ENCODE peak calls at places on chromosomes 6 and 20, in four cellular contexts. I is A549, U is astrocyte of the spinal cord, K is left lung. T is an unnamed sample.

GRCh38 chr20:49483706-49484101 is 1.2 kb upstream of the KCNB1 start:
- DNase-seq in I (no peak), U (no peak), K (no peak), T (peak; percentile 48)

GRCh38 chr20:23255106-23255505 is 95.5 kb upstream of the NXT1 start:
- DNase-seq in I (no peak), U (no peak), K (no peak), T (no peak)

GRCh38 chr20:45822863-45823262 is 4.2 kb downstream of the TNNC2 start:
- DNase-seq in I (no peak), U (no peak), K (peak; percentile 87), T (peak; percentile 48)

GRCh38 chr6:148404456-148405022 is 61.9 kb downstream of the SASH1 start:
- DNase-seq in I (no peak), U (no peak), K (no peak), T (no peak)

GRCh38 chr20:2804921-2805681 is 4.7 kb upstream of the CPXM1 start:
- DNase-seq in I (no peak), U (no peak), K (peak; percentile 75), T (no peak)

GRCh38 chr6:81557811-81558210 is 194.7 kb downstream of the TENT5A start:
- DNase-seq in I (no peak), U (no peak), K (no peak), T (no peak)

GRCh38 chr6:17485181-17485580 is 91.8 kb downstream of the CAP2 start:
- DNase-seq in I (no peak), U (no peak), K (no peak), T (no peak)

GRCh38 chr6:129110687-129111343 is 227.9 kb downstream of the LAMA2 start:
- DNase-seq in I (no peak), U (no peak), K (no peak), T (no peak)

GRCh38 chr6:152257581-152257980 is 379.6 kb downstream of the SYNE1 start:
- DNase-seq in I (no peak), U (no peak), K (no peak), T (no peak)

GRCh38 chr6:139064981-139065665 is 36.6 kb downstream of the ABRACL start:
- DNase-seq in I (no peak), U (no peak), K (no peak), T (no peak)

GRCh38 chr20:38063911-38064310 is 30.4 kb downstream of the RPRD1B start:
- DNase-seq in I (no peak), U (no peak), K (no peak), T (no peak)

GRCh38 chr6:116975600-116975999 is 98.6 kb downstream of the RFX6 start:
- DNase-seq in I (no peak), U (no peak), K (no peak), T (no peak)

GRCh38 chr20:10812738-10813327 is 139.0 kb upstream of the JAG1 start:
- DNase-seq in I (no peak), U (no peak), K (no peak), T (no peak)

GRCh38 chr6:8108031-8108660 is 5.8 kb upstream of the EEF1E1 start:
- DNase-seq in I (peak; percentile 55), U (peak; percentile 92), K (no peak), T (no peak)

GRCh38 chr6:39855356-39855995 is 63.3 kb downstream of the DAAM2 start:
- DNase-seq in I (no peak), U (peak; percentile 23), K (no peak), T (no peak)

GRCh38 chr6:132820629-132821381 is 6.4 kb downstream of the RPS12 start:
- DNase-seq in I (no peak), U (peak; percentile 16), K (no peak), T (no peak)

GRCh38 chr20:33772439-33772838 is 38.7 kb upstream of the CHMP4B start:
- DNase-seq in I (no peak), U (no peak), K (no peak), T (no peak)

GRCh38 chr6:37536462-37537225 is 37.0 kb upstream of the CCDC167 start:
- DNase-seq in I (no peak), U (no peak), K (no peak), T (peak; percentile 45)

GRCh38 chr20:33999025-33999629 is 5.4 kb downstream of the RALY start:
- DNase-seq in I (no peak), U (no peak), K (no peak), T (no peak)

GRCh38 chr20:53692465-53693067 is 98.9 kb upstream of the ZNF217 start:
- DNase-seq in I (no peak), U (peak; percentile 86), K (no peak), T (no peak)

GRCh38 chr6:120871416-120872261 is 462.6 kb downstream of the TBC1D32 start:
- DNase-seq in I (no peak), U (no peak), K (peak; percentile 55), T (no peak)

GRCh38 chr6:117616971-117617765 is 14.9 kb upstream of the GOPC start:
- DNase-seq in I (no peak), U (no peak), K (no peak), T (no peak)

GRCh38 chr6:75149696-75150095 is 56.2 kb downstream of the COL12A1 start:
- DNase-seq in I (no peak), U (no peak), K (no peak), T (no peak)

GRCh38 chr20:18853946-18854646 is 40.5 kb downstream of the SCP2D1 start:
- DNase-seq in I (no peak), U (no peak), K (no peak), T (no peak)

DNA sequence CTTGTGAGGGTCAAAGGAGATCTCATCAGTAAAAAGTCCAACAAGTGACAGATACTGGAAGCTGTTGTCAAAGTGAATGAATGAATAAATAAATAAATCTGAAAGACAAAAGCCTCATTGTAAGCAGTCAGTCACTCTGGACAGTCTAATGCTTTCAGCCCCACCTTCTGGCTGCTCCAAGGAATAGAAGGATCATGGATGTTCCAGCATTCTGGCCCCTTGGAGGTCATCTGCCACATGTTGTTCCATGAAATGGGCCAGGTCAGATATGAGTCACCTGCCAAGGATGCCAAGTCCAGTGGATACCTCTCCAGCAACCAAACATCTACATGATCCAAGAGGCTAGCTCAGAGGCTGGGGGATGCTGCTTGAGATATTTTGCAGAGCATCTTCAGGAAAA is 185.6 kb downstream of the BMP7 start:
- DNase-seq in I (no peak), U (peak; percentile 45), K (no peak), T (no peak)
- TF ChIP-seq CTCF in I (no peak), U (peak; percentile 48), K (no peak), T (no peak)

GRCh38 chr6:42860481-42860880 is 18.9 kb upstream of the RPL7L1 start:
- DNase-seq in I (no peak), U (no peak), K (no peak), T (no peak)

GRCh38 chr6:42864602-42865001 is 14.8 kb upstream of the RPL7L1 start:
- DNase-seq in I (no peak), U (no peak), K (no peak), T (no peak)

DNA sequence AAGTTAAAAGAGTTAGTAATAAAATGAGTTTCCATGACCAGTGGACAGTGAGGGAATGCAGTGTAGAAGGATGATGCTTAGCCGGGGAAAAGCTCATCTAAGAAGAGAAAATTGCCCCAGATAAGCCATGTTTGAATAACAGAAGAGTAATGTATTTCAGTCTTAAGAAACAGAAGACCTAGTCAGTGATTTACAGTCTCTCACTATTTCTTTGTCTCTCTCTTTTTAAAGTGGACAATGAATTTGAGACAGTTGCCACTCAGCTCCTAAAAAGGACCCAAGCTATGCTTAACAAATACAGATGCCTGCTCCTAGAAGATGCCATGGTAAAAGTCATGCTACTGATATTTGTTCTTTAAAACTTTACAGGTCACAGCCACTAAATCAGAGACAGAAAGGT is 19.4 kb upstream of the RPL7L1 start:
- DNase-seq in I (no peak), U (no peak), K (no peak), T (no peak)
- TF ChIP-seq CTCF in I (no peak), U (no peak), K (no peak), T (no peak)

GRCh38 chr20:59514554-59514953 is 89.8 kb upstream of the PHACTR3 start:
- DNase-seq in I (no peak), U (no peak), K (no peak), T (no peak)

GRCh38 chr20:59515013-59515905 is 89.1 kb upstream of the PHACTR3 start:
- DNase-seq in I (peak; percentile 88), U (peak; percentile 38), K (peak; percentile 83), T (peak; percentile 52)

GRCh38 chr20:59518881-59519706 is 85.2 kb upstream of the PHACTR3 start:
- DNase-seq in I (peak; percentile 84), U (peak; percentile 51), K (no peak), T (no peak)

GRCh38 chr20:59519707-59520014 is 84.7 kb upstream of the PHACTR3 start:
- DNase-seq in I (no peak), U (no peak), K (no peak), T (no peak)

DNA sequence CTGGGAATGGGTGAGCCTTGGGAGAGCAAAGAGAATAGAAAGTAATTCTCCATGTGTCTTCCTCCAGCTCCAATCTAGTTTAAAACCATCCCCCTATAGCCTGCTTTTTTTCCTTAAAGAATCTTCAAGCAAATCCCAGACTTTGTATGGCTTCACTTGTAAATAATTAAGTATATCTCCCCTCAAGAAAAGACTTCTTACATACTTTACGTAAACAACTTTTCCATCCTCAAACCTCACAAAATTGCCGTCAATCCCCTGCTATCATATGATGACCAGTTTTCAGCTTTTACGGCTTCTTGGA is 88.5 kb upstream of the PHACTR3 start:
- DNase-seq in I (no peak), U (no peak), K (no peak), T (no peak)
- TF ChIP-seq CTCF in I (no peak), U (no peak), K (no peak), T (peak; percentile 56)

GRCh38 chr20:1533059-1533458 is 24.4 kb downstream of the SIRPD start:
- DNase-seq in I (no peak), U (no peak), K (no peak), T (no peak)
- TF ChIP-seq CTCF in I (peak; percentile 7), U (no peak), K (no peak), T (no peak)

GRCh38 chr6:62891065-62891647 is 320.1 kb upstream of the FKBP1C start:
- DNase-seq in I (no peak), U (no peak), K (no peak), T (no peak)
- TF ChIP-seq CTCF in I (peak; percentile 36), U (no peak), K (peak; percentile 23), T (peak; percentile 91)